ENCODE peak calls at places on chromosomes 2 and 18, in five cellular contexts. Z is HCT116, K is IMR-90, U is endothelial cell of umbilical vein, F is heart left ventricle. C is an unnamed sample.
A peak's percentile ranks its signal among the peaks of the same experiment; 100 is the strongest.

GRCh38 chr2:27039871-27040270 is 7.1 kb downstream of the TMEM214 start:
- DNase-seq in Z (no peak), K (no peak), U (no peak), F (no peak), C (no peak)

GRCh38 chr2:86105969-86106945 is at the start of gene PTCD3:
- DNase-seq in Z (peak; percentile 93), K (peak; percentile 95), U (peak; percentile 97), F (peak; percentile 94), C (peak; percentile 97)

GRCh38 chr2:181037922-181038321 is 57.5 kb downstream of the UBE2E3 start:
- DNase-seq in Z (no peak), K (peak; percentile 90), U (no peak), F (no peak), C (no peak)

GRCh38 chr2:157777425-157777824 is 98.7 kb downstream of the ACVR1 start:
- DNase-seq in Z (peak; percentile 28), K (peak; percentile 69), U (peak; percentile 74), F (no peak), C (peak; percentile 71)

GRCh38 chr2:64142817-64143153 is 1.4 kb downstream of the PELI1 start:
- DNase-seq in Z (no peak), K (peak; percentile 4), U (no peak), F (no peak), C (no peak)

GRCh38 chr2:134083548-134083947 is 170.3 kb upstream of the MGAT5 start:
- DNase-seq in Z (no peak), K (peak; percentile 32), U (no peak), F (no peak), C (no peak)

GRCh38 chr2:152557273-152557879 is 159.9 kb downstream of the PRPF40A start:
- DNase-seq in Z (no peak), K (no peak), U (no peak), F (no peak), C (peak; percentile 32)

GRCh38 chr18:45589559-45590041 is 25.7 kb upstream of the SLC14A2 start:
- DNase-seq in Z (no peak), K (peak; percentile 91), U (no peak), F (peak; percentile 53), C (no peak)

GRCh38 chr2:128568106-128568505 is 249.4 kb upstream of the HS6ST1 start:
- DNase-seq in Z (no peak), K (no peak), U (no peak), F (no peak), C (no peak)

GRCh38 chr2:189363559-189363958 is 77.7 kb upstream of the WDR75 start:
- DNase-seq in Z (peak; percentile 48), K (peak; percentile 65), U (peak; percentile 75), F (no peak), C (no peak)

GRCh38 chr2:9212010-9212638 is 5.5 kb downstream of the ASAP2 start:
- DNase-seq in Z (no peak), K (no peak), U (no peak), F (no peak), C (no peak)

GRCh38 chr2:86054539-86055082 is 51.1 kb downstream of the POLR1A start:
- DNase-seq in Z (no peak), K (peak; percentile 52), U (no peak), F (no peak), C (no peak)

GRCh38 chr18:50870138-50870845 is 8.6 kb upstream of the ME2 start:
- DNase-seq in Z (peak; percentile 83), K (peak; percentile 73), U (peak; percentile 20), F (no peak), C (peak; percentile 22)

GRCh38 chr2:3465328-3465727 is 54.0 kb downstream of the ADI1 start:
- DNase-seq in Z (no peak), K (no peak), U (no peak), F (no peak), C (no peak)

GRCh38 chr2:73985318-73986084 is 791 bp downstream of the TET3 start:
- DNase-seq in Z (no peak), K (no peak), U (no peak), F (peak; percentile 53), C (peak; percentile 70)

GRCh38 chr2:48424866-48425265 is 105.1 kb upstream of the STON1 start:
- DNase-seq in Z (no peak), K (no peak), U (no peak), F (no peak), C (no peak)

GRCh38 chr2:212958757-212959295 is 192.6 kb downstream of the IKZF2 start:
- DNase-seq in Z (no peak), K (peak; percentile 45), U (no peak), F (no peak), C (no peak)

GRCh38 chr2:191148766-191149165 is 2.0 kb downstream of the STAT4 start:
- DNase-seq in Z (no peak), K (no peak), U (no peak), F (no peak), C (no peak)

GRCh38 chr2:71129891-71130324 is at the start of gene MCEE:
- DNase-seq in Z (peak; percentile 62), K (peak; percentile 79), U (peak; percentile 89), F (peak; percentile 92), C (peak; percentile 95)
- TF ChIP-seq POLR2A in Z (no peak), K (peak; percentile 70), U (no peak), F (peak; percentile 58), C (peak; percentile 67)

DNA sequence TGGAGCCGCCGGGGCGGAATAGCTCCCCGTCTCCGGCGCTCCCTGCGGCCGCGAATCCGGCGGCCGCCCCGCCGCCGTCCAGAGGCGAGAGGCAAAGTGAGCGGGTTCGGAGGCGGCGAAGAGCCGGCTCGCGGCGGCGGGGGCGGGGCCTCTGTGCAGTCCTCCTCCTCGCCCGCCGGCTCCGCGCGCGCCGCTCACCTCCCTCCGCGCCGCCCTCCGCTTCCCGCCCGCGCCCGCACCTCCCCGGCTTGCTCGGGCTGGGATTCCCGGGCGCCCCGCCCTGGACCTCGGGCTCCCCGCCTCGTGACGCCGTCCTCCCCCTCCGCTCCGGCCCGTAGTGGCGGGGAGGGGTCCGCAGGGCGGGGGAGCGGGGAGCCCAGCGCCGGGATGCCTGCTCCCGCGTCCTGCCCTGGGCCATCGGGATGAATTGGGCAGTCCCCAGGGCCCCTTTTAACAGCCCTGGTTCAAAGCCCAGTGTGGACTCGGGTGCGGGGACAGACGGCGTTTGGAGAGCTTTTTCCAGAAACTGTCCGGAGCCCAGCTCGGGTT is at the start of gene KCNG3:
- DNase-seq in Z (no peak), K (peak; percentile 12), U (peak; percentile 44), F (peak; percentile 52), C (peak; percentile 52)
- TF ChIP-seq POLR2A in Z (peak; percentile 33), K (no peak), U (no peak), F (no peak), C (no peak)

GRCh38 chr2:107001551-107001950 is 115.6 kb upstream of the ST6GAL2 start:
- DNase-seq in Z (no peak), K (no peak), U (no peak), F (no peak), C (no peak)

GRCh38 chr2:107001964-107002696 is 116.2 kb upstream of the ST6GAL2 start:
- DNase-seq in Z (no peak), K (peak; percentile 61), U (no peak), F (no peak), C (no peak)

GRCh38 chr2:107007927-107008326 is 122.0 kb upstream of the ST6GAL2 start:
- DNase-seq in Z (no peak), K (no peak), U (no peak), F (no peak), C (no peak)

GRCh38 chr2:107001081-107001480 is 115.1 kb upstream of the ST6GAL2 start:
- DNase-seq in Z (no peak), K (no peak), U (no peak), F (no peak), C (no peak)

DNA sequence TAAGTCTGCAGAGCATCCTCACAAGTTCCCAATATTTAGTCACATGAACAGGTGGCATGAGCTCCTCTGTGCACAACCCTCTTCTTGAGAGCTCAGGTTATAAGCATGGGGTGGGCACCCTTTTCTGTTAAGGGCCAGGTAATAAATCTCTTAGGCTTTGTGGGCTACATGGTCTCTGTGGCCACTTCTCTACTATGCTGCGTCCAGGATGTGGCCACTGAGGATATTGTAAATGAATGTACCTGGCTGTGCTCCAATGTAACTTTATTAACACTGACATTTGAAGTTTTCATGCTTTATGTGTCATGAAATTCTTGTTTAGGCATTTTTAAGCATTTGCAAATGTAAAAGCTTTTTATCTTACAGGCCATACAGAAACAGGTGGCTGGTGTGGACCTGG is 116.8 kb upstream of the ST6GAL2 start:
- DNase-seq in Z (no peak), K (no peak), U (no peak), F (no peak), C (no peak)
- TF ChIP-seq POLR2A in Z (no peak), K (no peak), U (no peak), F (no peak), C (no peak)

DNA sequence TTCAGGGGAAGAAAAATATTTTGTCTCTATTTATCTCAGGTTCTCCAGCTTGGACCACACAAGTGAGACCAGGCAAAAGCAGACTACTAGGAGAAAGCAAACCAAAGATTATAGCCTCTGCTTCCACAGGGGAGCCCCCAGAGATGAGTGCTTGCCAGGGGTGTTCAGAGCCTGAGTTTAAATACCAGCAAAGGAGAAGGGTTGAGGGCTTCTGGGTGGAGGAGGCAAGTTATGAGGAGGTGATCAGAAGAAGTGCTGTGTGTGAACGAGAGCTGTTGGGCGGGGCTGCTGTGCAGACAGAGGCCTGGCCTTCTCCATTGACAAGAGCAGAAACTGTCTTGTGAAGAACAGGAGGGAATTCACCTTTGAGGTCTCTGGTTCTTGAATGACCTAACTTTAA is 32.8 kb upstream of the PXDN start:
- DNase-seq in Z (no peak), K (no peak), U (no peak), F (no peak), C (no peak)
- TF ChIP-seq POLR2A in Z (no peak), K (no peak), U (no peak), F (no peak), C (no peak)

GRCh38 chr2:170972508-170973224 is 43.6 kb downstream of the GORASP2 start:
- DNase-seq in Z (no peak), K (no peak), U (no peak), F (no peak), C (peak; percentile 19)

GRCh38 chr2:170973225-170973491 is 44.1 kb downstream of the GORASP2 start:
- DNase-seq in Z (no peak), K (no peak), U (no peak), F (no peak), C (no peak)

GRCh38 chr2:170975127-170975942 is 46.3 kb downstream of the GORASP2 start:
- DNase-seq in Z (no peak), K (no peak), U (no peak), F (no peak), C (no peak)

GRCh38 chr2:170974304-170974993 is 45.4 kb downstream of the GORASP2 start:
- DNase-seq in Z (no peak), K (no peak), U (no peak), F (no peak), C (no peak)

DNA sequence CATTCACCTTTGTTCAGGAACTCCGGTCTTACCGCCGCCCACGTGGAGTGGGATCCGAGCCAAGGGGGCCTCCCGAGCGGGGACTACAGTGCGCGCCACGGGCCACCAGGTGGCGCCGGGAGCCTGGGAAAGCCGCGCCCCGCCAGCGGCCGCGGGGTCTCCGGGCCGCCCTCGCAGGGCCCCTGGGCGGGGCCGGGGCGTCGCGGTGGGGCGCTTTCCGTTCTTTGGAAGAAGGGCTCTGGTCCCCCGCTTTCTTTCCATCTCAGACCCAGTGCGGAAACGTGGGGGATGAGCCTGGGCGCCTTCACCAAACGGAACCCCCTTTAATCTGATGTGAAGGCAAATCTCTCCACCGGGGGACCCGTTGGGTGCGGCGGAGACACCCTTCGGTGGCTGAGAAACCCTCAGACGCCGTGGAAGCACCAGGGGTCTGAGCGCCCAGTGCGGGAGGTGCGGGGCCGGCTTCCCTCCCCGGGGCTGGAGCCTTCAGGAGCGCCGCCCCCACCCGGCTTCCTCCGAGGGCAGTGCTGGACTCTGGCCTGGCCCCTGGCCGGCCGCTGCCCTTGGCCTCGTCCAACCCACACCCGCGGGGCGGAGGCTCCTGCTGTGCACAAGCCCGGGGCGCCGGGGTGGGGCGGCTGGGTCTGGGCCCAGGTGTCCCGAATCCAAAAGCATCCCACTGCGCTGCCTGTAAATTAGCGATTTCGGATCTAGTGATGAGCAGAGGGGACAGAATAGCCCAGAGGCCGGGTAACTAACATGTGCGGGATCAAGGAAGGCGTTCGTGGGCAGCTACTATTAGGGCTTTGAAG is 44.6 kb downstream of the GORASP2 start:
- DNase-seq in Z (peak; percentile 62), K (peak; percentile 66), U (peak; percentile 85), F (peak; percentile 86), C (peak; percentile 87)
- TF ChIP-seq POLR2A in Z (no peak), K (peak; percentile 45), U (peak; percentile 67), F (peak; percentile 24), C (no peak)

C was measured in erythroblast.